ENCODE peak calls at places on chromosomes 11 and 22, in four cellular contexts. One of them, this sample, is unnamed.

GRCh38 chr11:130634981-130635473 is 186.6 kb downstream of the ADAMTS15 start:
- DNase-seq in SHP77 treated with DMSO at 0.1 percent for 48 hours: peak; percentile 71
- DNase-seq in naive thymus-derived CD8-positive, alpha-beta T cell: no peak
- DNase-seq in HEK293T: no peak
- DNase-seq in this sample: peak; percentile 99

GRCh38 chr11:43508511-43508918 is 149.8 kb downstream of the TTC17 start:
- DNase-seq in SHP77 treated with DMSO at 0.1 percent for 48 hours: no peak
- DNase-seq in naive thymus-derived CD8-positive, alpha-beta T cell: no peak
- DNase-seq in HEK293T: no peak
- DNase-seq in this sample: no peak

GRCh38 chr11:2150206-2150847 is 10.7 kb downstream of the INS start:
- DNase-seq in SHP77 treated with DMSO at 0.1 percent for 48 hours: no peak
- DNase-seq in naive thymus-derived CD8-positive, alpha-beta T cell: no peak
- DNase-seq in HEK293T: peak; percentile 51
- DNase-seq in this sample: no peak

GRCh38 chr11:110070176-110070575 is 23.0 kb upstream of the ZC3H12C start:
- DNase-seq in SHP77 treated with DMSO at 0.1 percent for 48 hours: no peak
- DNase-seq in naive thymus-derived CD8-positive, alpha-beta T cell: no peak
- DNase-seq in HEK293T: no peak
- DNase-seq in this sample: no peak

GRCh38 chr22:49779226-49779625 is 48.4 kb downstream of the BRD1 start:
- DNase-seq in SHP77 treated with DMSO at 0.1 percent for 48 hours: no peak
- DNase-seq in naive thymus-derived CD8-positive, alpha-beta T cell: no peak
- DNase-seq in HEK293T: no peak
- DNase-seq in this sample: no peak

GRCh38 chr11:13329670-13330401 is 52.2 kb downstream of the BMAL1 start:
- DNase-seq in SHP77 treated with DMSO at 0.1 percent for 48 hours: no peak
- DNase-seq in naive thymus-derived CD8-positive, alpha-beta T cell: no peak
- DNase-seq in HEK293T: no peak
- DNase-seq in this sample: no peak

GRCh38 chr22:41831383-41831782 is 1.5 kb upstream of the SREBF2 start:
- DNase-seq in SHP77 treated with DMSO at 0.1 percent for 48 hours: no peak
- DNase-seq in naive thymus-derived CD8-positive, alpha-beta T cell: no peak
- DNase-seq in HEK293T: no peak
- DNase-seq in this sample: no peak

GRCh38 chr11:69930081-69931059 is 111.2 kb upstream of the FGF3 start:
- DNase-seq in SHP77 treated with DMSO at 0.1 percent for 48 hours: no peak
- DNase-seq in naive thymus-derived CD8-positive, alpha-beta T cell: no peak
- DNase-seq in HEK293T: no peak
- DNase-seq in this sample: no peak

GRCh38 chr11:26992031-26992541 is 1.8 kb upstream of the FIBIN start:
- DNase-seq in SHP77 treated with DMSO at 0.1 percent for 48 hours: no peak
- DNase-seq in naive thymus-derived CD8-positive, alpha-beta T cell: no peak
- DNase-seq in HEK293T: no peak
- DNase-seq in this sample: no peak

GRCh38 chr11:69439651-69440464 is 41.6 kb upstream of the LINC01488 start:
- DNase-seq in SHP77 treated with DMSO at 0.1 percent for 48 hours: no peak
- DNase-seq in naive thymus-derived CD8-positive, alpha-beta T cell: no peak
- DNase-seq in HEK293T: no peak
- DNase-seq in this sample: no peak

GRCh38 chr22:23115369-23115768 is 26.4 kb downstream of the RSPH14 start:
- DNase-seq in SHP77 treated with DMSO at 0.1 percent for 48 hours: no peak
- DNase-seq in naive thymus-derived CD8-positive, alpha-beta T cell: no peak
- DNase-seq in HEK293T: no peak
- DNase-seq in this sample: no peak

GRCh38 chr22:46737976-46738641 is at the start of gene CERK:
- DNase-seq in SHP77 treated with DMSO at 0.1 percent for 48 hours: peak; percentile 55
- DNase-seq in naive thymus-derived CD8-positive, alpha-beta T cell: peak; percentile 62
- DNase-seq in HEK293T: peak; percentile 77
- DNase-seq in this sample: no peak

GRCh38 chr11:61357233-61357893 is 4.3 kb downstream of the CYB561A3 start:
- DNase-seq in SHP77 treated with DMSO at 0.1 percent for 48 hours: no peak
- DNase-seq in naive thymus-derived CD8-positive, alpha-beta T cell: no peak
- DNase-seq in HEK293T: no peak
- DNase-seq in this sample: no peak

GRCh38 chr22:20531404-20532181 is 24.2 kb downstream of the MED15 start:
- DNase-seq in SHP77 treated with DMSO at 0.1 percent for 48 hours: no peak
- DNase-seq in naive thymus-derived CD8-positive, alpha-beta T cell: no peak
- DNase-seq in HEK293T: no peak
- DNase-seq in this sample: peak; percentile 33

GRCh38 chr22:48068323-48068722 is 1305.9 kb downstream of the TBC1D22A start:
- DNase-seq in SHP77 treated with DMSO at 0.1 percent for 48 hours: no peak
- DNase-seq in naive thymus-derived CD8-positive, alpha-beta T cell: no peak
- DNase-seq in HEK293T: no peak
- DNase-seq in this sample: no peak

GRCh38 chr22:36770116-36770945 is 5.6 kb downstream of the IFT27 start:
- DNase-seq in SHP77 treated with DMSO at 0.1 percent for 48 hours: no peak
- DNase-seq in naive thymus-derived CD8-positive, alpha-beta T cell: no peak
- DNase-seq in HEK293T: no peak
- DNase-seq in this sample: no peak

GRCh38 chr22:46754110-46754799 is 8.2 kb upstream of the TBC1D22A start:
- DNase-seq in SHP77 treated with DMSO at 0.1 percent for 48 hours: peak; percentile 89
- DNase-seq in naive thymus-derived CD8-positive, alpha-beta T cell: no peak
- DNase-seq in HEK293T: no peak
- DNase-seq in this sample: no peak

GRCh38 chr11:11553595-11553994 is 68.2 kb downstream of the GALNT18 start:
- DNase-seq in SHP77 treated with DMSO at 0.1 percent for 48 hours: no peak
- DNase-seq in naive thymus-derived CD8-positive, alpha-beta T cell: no peak
- DNase-seq in HEK293T: no peak
- DNase-seq in this sample: no peak

GRCh38 chr11:112744041-112744440 is 217.2 kb upstream of the NCAM1 start:
- DNase-seq in SHP77 treated with DMSO at 0.1 percent for 48 hours: peak; percentile 59
- DNase-seq in naive thymus-derived CD8-positive, alpha-beta T cell: no peak
- DNase-seq in HEK293T: no peak
- DNase-seq in this sample: no peak

GRCh38 chr11:70603064-70603755 is 204.9 kb downstream of the CTTN start:
- DNase-seq in SHP77 treated with DMSO at 0.1 percent for 48 hours: no peak
- DNase-seq in naive thymus-derived CD8-positive, alpha-beta T cell: no peak
- DNase-seq in HEK293T: no peak
- DNase-seq in this sample: no peak

GRCh38 chr11:69213315-69213714 is 57.6 kb downstream of the SMIM38 start:
- DNase-seq in SHP77 treated with DMSO at 0.1 percent for 48 hours: no peak
- DNase-seq in naive thymus-derived CD8-positive, alpha-beta T cell: no peak
- DNase-seq in HEK293T: no peak
- DNase-seq in this sample: no peak

GRCh38 chr22:42754658-42755057 is 34.0 kb upstream of the A4GALT start:
- DNase-seq in SHP77 treated with DMSO at 0.1 percent for 48 hours: no peak
- DNase-seq in naive thymus-derived CD8-positive, alpha-beta T cell: no peak
- DNase-seq in HEK293T: no peak
- DNase-seq in this sample: no peak

GRCh38 chr22:35174398-35174797 is 82.9 kb upstream of the HMGXB4 start:
- DNase-seq in SHP77 treated with DMSO at 0.1 percent for 48 hours: no peak
- DNase-seq in naive thymus-derived CD8-positive, alpha-beta T cell: no peak
- DNase-seq in HEK293T: no peak
- DNase-seq in this sample: no peak

GRCh38 chr22:32957093-32957835 is 100.9 kb downstream of the SYN3 start:
- DNase-seq in SHP77 treated with DMSO at 0.1 percent for 48 hours: no peak
- DNase-seq in naive thymus-derived CD8-positive, alpha-beta T cell: no peak
- DNase-seq in HEK293T: no peak
- DNase-seq in this sample: no peak

GRCh38 chr22:39988386-39989114 is 6.2 kb upstream of the FAM83F start:
- DNase-seq in SHP77 treated with DMSO at 0.1 percent for 48 hours: no peak
- DNase-seq in naive thymus-derived CD8-positive, alpha-beta T cell: no peak
- DNase-seq in HEK293T: no peak
- DNase-seq in this sample: no peak

GRCh38 chr22:50302564-50302963 is 4.9 kb downstream of the PLXNB2 start:
- DNase-seq in SHP77 treated with DMSO at 0.1 percent for 48 hours: no peak
- DNase-seq in naive thymus-derived CD8-positive, alpha-beta T cell: no peak
- DNase-seq in HEK293T: no peak
- DNase-seq in this sample: no peak

GRCh38 chr11:131186629-131187075 is 183.8 kb upstream of the NTM start:
- DNase-seq in SHP77 treated with DMSO at 0.1 percent for 48 hours: no peak
- DNase-seq in naive thymus-derived CD8-positive, alpha-beta T cell: no peak
- DNase-seq in HEK293T: no peak
- DNase-seq in this sample: no peak

GRCh38 chr11:69144719-69145365 is 10.9 kb upstream of the SMIM38 start:
- DNase-seq in SHP77 treated with DMSO at 0.1 percent for 48 hours: no peak
- DNase-seq in naive thymus-derived CD8-positive, alpha-beta T cell: no peak
- DNase-seq in HEK293T: no peak
- DNase-seq in this sample: no peak

GRCh38 chr11:69208190-69209037 is 52.7 kb downstream of the SMIM38 start:
- DNase-seq in SHP77 treated with DMSO at 0.1 percent for 48 hours: no peak
- DNase-seq in naive thymus-derived CD8-positive, alpha-beta T cell: no peak
- DNase-seq in HEK293T: no peak
- DNase-seq in this sample: no peak

GRCh38 chr11:118677977-118678376 is 1.5 kb downstream of the TREH start:
- DNase-seq in SHP77 treated with DMSO at 0.1 percent for 48 hours: no peak
- DNase-seq in naive thymus-derived CD8-positive, alpha-beta T cell: no peak
- DNase-seq in HEK293T: no peak
- DNase-seq in this sample: no peak

GRCh38 chr11:132874638-132875037 is 657.7 kb downstream of the OPCML start:
- DNase-seq in SHP77 treated with DMSO at 0.1 percent for 48 hours: no peak
- DNase-seq in naive thymus-derived CD8-positive, alpha-beta T cell: no peak
- DNase-seq in HEK293T: no peak
- DNase-seq in this sample: peak; percentile 8